ENCODE peak calls at places on chromosomes 11 and 22, in six cellular contexts. N, V, Y, P, H and L are unnamed samples.

GRCh38 chr11:102448869-102449224 is 3.7 kb downstream of the TMEM123 start:
- DNase-seq in N (no peak), V (no peak), Y (no peak), P (no peak), H (no peak), L (no peak)

GRCh38 chr11:108768370-108768769 is 103.5 kb downstream of the DDX10 start:
- DNase-seq in N (no peak), V (no peak), Y (no peak), P (no peak), H (no peak), L (no peak)

GRCh38 chr11:3623126-3623525 is 18.7 kb downstream of the ART5 start:
- DNase-seq in N (no peak), V (no peak), Y (no peak), P (no peak), H (no peak), L (no peak)

GRCh38 chr22:29041408-29041807 is 20.2 kb downstream of the C22orf31 start:
- DNase-seq in N (no peak), V (no peak), Y (no peak), P (no peak), H (no peak), L (no peak)

GRCh38 chr11:132140056-132140455 is 769.6 kb downstream of the NTM start:
- DNase-seq in N (no peak), V (no peak), Y (no peak), P (no peak), H (peak), L (no peak)

GRCh38 chr11:60500276-60500935 is 7.8 kb downstream of the MS4A12 start:
- DNase-seq in N (no peak), V (no peak), Y (no peak), P (peak), H (no peak), L (no peak)

GRCh38 chr22:30885591-30885990 is 83.0 kb downstream of the MORC2 start:
- DNase-seq in N (no peak), V (no peak), Y (no peak), P (no peak), H (no peak), L (no peak)

GRCh38 chr11:128563942-128564641 is 23.3 kb downstream of the ETS1 start:
- DNase-seq in N (no peak), V (no peak), Y (no peak), P (no peak), H (peak), L (no peak)

GRCh38 chr22:35678836-35679235 is 30.6 kb downstream of the APOL6 start:
- DNase-seq in N (no peak), V (no peak), Y (no peak), P (no peak), H (no peak), L (no peak)